ENCODE peak calls at places on chromosomes 3 and 15, in seven cellular contexts. I is esophagus muscularis mucosa, E is heart left ventricle, J is heart right ventricle, F is esophagus squamous epithelium, L is spleen, X is cardiac muscle cell. D is an unnamed sample.

GRCh38 chr15:32994810-32995424 is 199.6 kb downstream of the FMN1 start:
- DNase-seq in J (no peak), F (no peak), E (no peak), X (peak), L (no peak), I (no peak), D (no peak)

GRCh38 chr3:48927928-48928327 is 9.3 kb downstream of the ARIH2 start:
- DNase-seq in J (no peak), X (peak), L (no peak), E (no peak), F (no peak), I (no peak), D (no peak)

GRCh38 chr3:171323934-171324535 is 136.2 kb downstream of the TNIK start:
- DNase-seq in I (no peak), J (no peak), X (peak), F (no peak), L (no peak), E (no peak), D (no peak)

GRCh38 chr15:80059786-80060489 is 462 bp downstream of the ZFAND6 start:
- DNase-seq in I (peak), E (peak), F (no peak), L (no peak), J (no peak), X (peak), D (no peak)

GRCh38 chr3:24622138-24622537 is 127.5 kb upstream of the THRB start:
- DNase-seq in E (no peak), L (no peak), I (no peak), X (no peak), J (no peak), F (no peak), D (no peak)

GRCh38 chr3:8532251-8532831 is 30.7 kb downstream of the LMCD1 start:
- DNase-seq in E (peak), F (no peak), X (no peak), J (no peak), I (no peak), L (no peak), D (no peak)

GRCh38 chr3:112114558-112115160 is 18.4 kb downstream of the GCSAM start:
- DNase-seq in E (no peak), F (no peak), I (no peak), J (no peak), L (no peak), X (no peak), D (no peak)

GRCh38 chr3:126540946-126541627 is 17.1 kb downstream of the CHST13 start:
- DNase-seq in I (no peak), L (peak), F (no peak), J (no peak), X (no peak), E (no peak), D (no peak)

GRCh38 chr15:68653795-68654194 is 75.0 kb downstream of the CORO2B start:
- DNase-seq in J (no peak), E (no peak), X (no peak), F (no peak), I (no peak), L (no peak), D (no peak)

GRCh38 chr15:33242669-33243191 is 48.2 kb upstream of the FMN1 start:
- DNase-seq in L (no peak), I (peak), F (no peak), E (no peak), X (peak), J (no peak), D (no peak)

GRCh38 chr15:62060896-62061280 is 641 bp upstream of the VPS13C start:
- DNase-seq in X (no peak), L (no peak), F (no peak), E (no peak), I (no peak), J (no peak), D (no peak)

GRCh38 chr3:153442386-153442785 is 280.4 kb downstream of the RAP2B start:
- DNase-seq in L (no peak), I (no peak), F (no peak), E (no peak), J (no peak), X (peak), D (no peak)

GRCh38 chr3:138180375-138181029 is 5.8 kb upstream of the DBR1 start:
- DNase-seq in I (no peak), J (no peak), X (peak), F (no peak), E (no peak), L (no peak), D (no peak)

GRCh38 chr15:82635798-82636197 is 11.4 kb downstream of the CPEB1 start:
- DNase-seq in F (no peak), J (no peak), X (no peak), L (no peak), I (no peak), E (no peak), D (no peak)

GRCh38 chr3:131856171-131856570 is 178.6 kb downstream of the CPNE4 start:
- DNase-seq in E (no peak), X (no peak), F (no peak), L (no peak), I (no peak), J (no peak), D (no peak)

GRCh38 chr3:141456328-141456689 is 30.5 kb upstream of the RASA2 start:
- DNase-seq in X (peak), F (no peak), L (no peak), I (no peak), E (peak), J (peak), D (no peak)

GRCh38 chr3:159870723-159871122 is 117.9 kb upstream of the IL12A start:
- DNase-seq in J (no peak), F (no peak), I (no peak), L (no peak), E (no peak), X (no peak), D (no peak)
- H3K27ac ChIP-seq in J (no peak), F (no peak), I (peak), L (no peak), E (no peak), X (no peak), D (no peak)

GRCh38 chr3:195897081-195897852 is 11.1 kb downstream of the TNK2 start:
- DNase-seq in L (peak), I (no peak), E (peak), X (peak), J (no peak), F (no peak), D (no peak)
- H3K4me3 ChIP-seq in L (no peak), I (peak), E (peak), X (no peak), J (peak), F (peak), D (peak)

GRCh38 chr3:58529516-58530353 is 7.3 kb downstream of the ACOX2 start:
- DNase-seq in L (no peak), J (no peak), E (no peak), F (no peak), X (peak), I (peak), D (no peak)
- H3K27ac ChIP-seq in L (no peak), J (no peak), E (no peak), F (no peak), X (no peak), I (no peak), D (no peak)

GRCh38 chr15:39746714-39747276 is 35.8 kb downstream of the FSIP1 start:
- DNase-seq in X (no peak), E (no peak), F (no peak), I (no peak), L (no peak), J (no peak), D (no peak)
- H3K4me3 ChIP-seq in X (no peak), E (no peak), F (no peak), I (no peak), L (no peak), J (no peak), D (no peak)

DNA sequence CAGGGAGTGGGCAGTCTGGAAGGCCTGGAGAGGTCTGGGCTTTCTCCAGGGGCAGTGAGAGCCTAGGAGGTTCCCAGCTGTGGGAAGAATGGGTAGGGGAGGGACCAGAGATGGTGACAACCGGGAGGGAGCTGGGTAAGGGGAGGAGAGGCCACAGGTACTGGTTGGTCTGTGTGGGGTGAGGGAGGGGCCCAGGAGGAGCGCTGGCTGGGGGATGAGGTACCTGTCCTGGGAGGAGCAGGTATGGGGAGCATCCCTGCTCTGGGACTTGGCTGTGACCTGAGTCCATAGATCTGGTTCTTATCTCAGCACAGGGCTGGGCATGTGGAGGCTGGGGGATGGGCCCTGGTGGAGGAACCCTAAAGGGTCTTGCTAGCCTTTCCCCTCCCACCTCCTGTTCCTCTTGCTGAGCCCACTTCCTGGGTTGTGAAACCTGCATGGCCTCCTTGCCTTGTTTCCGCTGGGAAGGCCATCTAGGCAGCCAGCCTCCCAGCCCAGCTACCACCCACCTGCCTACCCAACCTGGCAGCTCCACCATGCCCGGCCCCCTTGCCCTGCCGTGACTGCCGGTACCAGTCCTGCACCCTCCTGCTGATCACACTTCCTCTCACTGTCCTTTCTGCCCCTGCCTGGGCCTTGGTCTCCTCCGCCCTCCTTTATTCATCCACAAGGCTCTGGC is 11.0 kb downstream of the PRKCD start:
- DNase-seq in L (no peak), E (no peak), I (no peak), F (no peak), X (no peak), J (no peak), D (no peak)
- H3K27ac ChIP-seq in L (peak), E (no peak), I (no peak), F (no peak), X (no peak), J (no peak), D (no peak)

D was measured in AG04450.